ENCODE peak calls at places on chromosomes 5 and 9, in four cellular contexts. A is GM12892, Q is body of pancreas, C is transverse colon. W is an unnamed sample.

GRCh38 chr5:66987126-66987525 is 209.5 kb downstream of the CD180 start:
- DNase-seq in A (no peak), Q (no peak), C (no peak), W (no peak)

GRCh38 chr5:36692791-36693763 is 86.7 kb downstream of the SLC1A3 start:
- DNase-seq in A (peak), Q (peak), C (peak), W (peak)

GRCh38 chr9:69066955-69067354 is 31.4 kb downstream of the FXN start:
- DNase-seq in A (no peak), Q (no peak), C (no peak), W (no peak)

GRCh38 chr5:78514427-78515345 is 133.9 kb downstream of the LHFPL2 start:
- DNase-seq in A (no peak), Q (no peak), C (peak), W (no peak)

GRCh38 chr9:75891277-75892167 is 1.0 kb downstream of the PCSK5 start:
- DNase-seq in A (no peak), Q (peak), C (peak), W (no peak)

GRCh38 chr5:62376064-62376463 is 27.6 kb downstream of the DIMT1 start:
- DNase-seq in A (no peak), Q (no peak), C (no peak), W (peak)

GRCh38 chr9:38109601-38110000 is 40.6 kb upstream of the SHB start:
- DNase-seq in A (no peak), Q (no peak), C (no peak), W (no peak)

GRCh38 chr9:134495881-134496412 is 145.7 kb upstream of the COL5A1 start:
- DNase-seq in A (no peak), Q (no peak), C (peak), W (no peak)

GRCh38 chr9:99050292-99050911 is 54.5 kb upstream of the TGFBR1 start:
- DNase-seq in A (no peak), Q (no peak), C (no peak), W (no peak)

GRCh38 chr5:36373527-36374086 is 71.9 kb upstream of the RANBP3L start:
- DNase-seq in A (no peak), Q (peak), C (peak), W (peak)

GRCh38 chr5:172556971-172557461 is 84.0 kb upstream of the NEURL1B start:
- DNase-seq in A (no peak), Q (peak), C (peak), W (no peak)

GRCh38 chr5:57304931-57305330 is 131.1 kb downstream of the GPBP1 start:
- DNase-seq in A (no peak), Q (no peak), C (no peak), W (no peak)

GRCh38 chr9:110192531-110193326 is 15.2 kb downstream of the C9orf152 start:
- DNase-seq in A (no peak), Q (no peak), C (no peak), W (no peak)

GRCh38 chr9:76394896-76395244 is 644 bp upstream of the RFK start:
- DNase-seq in A (peak), Q (peak), C (peak), W (peak)

GRCh38 chr9:121459513-121459912 is 40.1 kb downstream of the GGTA1 start:
- DNase-seq in A (no peak), Q (no peak), C (no peak), W (no peak)

GRCh38 chr9:16318516-16319060 is 551.9 kb downstream of the BNC2 start:
- DNase-seq in A (no peak), Q (no peak), C (no peak), W (no peak)

GRCh38 chr9:80448996-80449395 is 877.2 kb downstream of the TLE4 start:
- DNase-seq in A (no peak), Q (no peak), C (no peak), W (no peak)

GRCh38 chr5:9265391-9266287 is 280.2 kb downstream of the SEMA5A start:
- DNase-seq in A (no peak), Q (no peak), C (no peak), W (no peak)

GRCh38 chr5:122499617-122500016 is 187.6 kb downstream of the SNCAIP start:
- DNase-seq in A (no peak), Q (no peak), C (no peak), W (no peak)

GRCh38 chr9:69809304-69809863 is 11.2 kb upstream of the CFAP95 start:
- DNase-seq in A (no peak), Q (no peak), C (no peak), W (peak)

GRCh38 chr9:106753155-106753671 is 109.8 kb upstream of the ZNF462 start:
- DNase-seq in A (peak), Q (no peak), C (no peak), W (no peak)

DNA sequence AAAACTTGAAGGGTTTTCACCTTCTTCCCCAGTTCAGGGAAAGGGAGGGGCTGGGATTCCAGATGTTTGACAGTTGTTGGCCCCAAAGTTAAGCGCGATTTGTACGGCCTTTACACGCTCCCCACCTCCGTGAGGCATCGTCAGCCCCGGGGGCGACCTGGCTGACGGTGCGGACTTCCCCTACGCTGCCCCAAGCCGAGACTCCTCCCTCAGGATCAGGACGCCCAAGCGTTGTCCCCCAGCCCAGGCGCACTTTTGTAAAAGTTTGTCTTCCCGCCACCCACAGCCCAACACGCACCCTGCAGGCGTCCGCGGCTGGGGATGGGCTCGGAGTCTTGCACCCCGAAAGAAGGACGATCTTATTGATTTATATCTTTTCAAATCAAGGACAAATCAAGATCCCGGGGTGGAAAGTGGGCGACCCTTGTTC is 713 bp downstream of the MOB3B start:
- DNase-seq in A (peak), Q (peak), C (peak), W (peak)
- TF ChIP-seq POLR2A in A (no peak), Q (no peak), C (no peak), W (no peak)

GRCh38 chr9:74331607-74332006 is 165.5 kb upstream of the RORB start:
- DNase-seq in A (no peak), Q (no peak), C (no peak), W (no peak)
- TF ChIP-seq POLR2A in A (no peak), Q (no peak), C (no peak), W (no peak)

DNA sequence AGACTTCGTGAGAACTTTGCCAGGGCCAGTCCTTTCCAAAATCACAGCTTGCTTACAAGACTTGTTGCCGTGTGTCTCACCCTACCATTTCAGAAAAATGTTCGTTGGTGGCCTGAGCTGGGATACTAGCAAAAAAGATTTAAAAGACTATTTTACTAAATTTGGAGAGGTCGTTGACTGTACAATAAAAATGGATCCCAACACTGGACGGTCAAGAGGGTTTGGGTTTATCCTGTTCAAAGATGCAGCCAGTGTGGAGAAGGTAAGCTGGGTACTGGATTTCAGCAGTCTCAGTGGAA is 1.4 kb downstream of the HNRNPAB start:
- DNase-seq in A (no peak), Q (no peak), C (no peak), W (no peak)
- TF ChIP-seq POLR2A in A (no peak), Q (no peak), C (no peak), W (no peak)

GRCh38 chr5:10726913-10727517 is 34.0 kb downstream of the DAP start:
- DNase-seq in A (no peak), Q (no peak), C (no peak), W (no peak)

GRCh38 chr5:10724799-10725507 is 36.1 kb downstream of the DAP start:
- DNase-seq in A (no peak), Q (peak), C (peak), W (no peak)

GRCh38 chr5:10728679-10729078 is 32.4 kb downstream of the DAP start:
- DNase-seq in A (no peak), Q (no peak), C (no peak), W (no peak)

GRCh38 chr5:10725636-10726035 is 35.4 kb downstream of the DAP start:
- DNase-seq in A (no peak), Q (no peak), C (no peak), W (no peak)

DNA sequence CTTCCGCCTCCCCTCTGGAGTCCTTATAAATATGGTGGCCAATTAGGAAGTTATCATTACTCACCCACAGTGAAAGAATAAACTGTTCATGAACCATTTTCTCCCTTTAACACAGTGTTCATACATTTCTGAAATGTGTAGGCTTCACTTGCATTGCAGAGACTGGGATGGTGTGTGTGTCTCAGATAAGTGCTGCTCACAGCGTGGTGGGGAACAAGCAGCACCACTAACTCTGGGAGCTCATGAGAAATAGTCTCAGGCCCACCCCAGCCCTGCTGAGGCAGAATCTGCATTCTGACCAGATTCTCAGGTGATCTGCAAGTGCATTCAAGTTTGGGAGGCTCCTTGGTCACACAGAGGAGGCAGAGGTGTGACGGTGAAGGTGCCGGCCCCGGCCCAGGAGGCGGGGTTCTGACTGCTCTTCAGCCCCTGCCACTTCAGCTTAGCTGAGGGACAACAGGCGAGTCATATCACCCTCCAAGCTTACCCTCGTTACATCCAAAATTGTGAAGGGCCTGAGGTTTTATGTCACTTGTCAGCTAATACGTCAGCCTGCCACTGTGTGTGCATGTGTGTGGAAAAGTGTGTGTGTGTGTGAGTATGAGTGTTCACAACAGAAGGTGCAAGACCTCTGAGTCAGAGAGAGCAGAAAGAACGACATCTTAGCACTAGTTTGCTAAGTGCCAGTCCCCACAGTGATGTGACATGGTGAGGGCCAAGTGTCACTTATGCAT is 34.7 kb downstream of the DAP start:
- DNase-seq in A (no peak), Q (no peak), C (no peak), W (no peak)
- TF ChIP-seq POLR2A in A (no peak), Q (no peak), C (no peak), W (no peak)

DNA sequence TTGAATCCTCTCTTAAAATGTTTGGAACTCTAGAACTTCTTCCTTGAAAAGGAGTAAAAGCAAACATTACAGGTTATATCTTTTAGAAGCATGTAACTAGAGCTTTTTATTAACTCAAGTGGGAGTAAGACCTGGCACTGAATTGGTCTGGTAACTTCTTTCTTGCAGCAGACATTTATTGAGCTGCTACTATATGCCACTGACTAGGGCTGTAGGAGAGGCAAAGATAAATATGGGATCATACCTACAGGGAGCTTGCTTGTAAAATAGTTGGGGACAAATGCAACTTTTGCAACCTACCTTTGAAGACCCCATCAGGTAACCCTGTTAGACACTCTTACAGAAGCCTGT is 231.9 kb upstream of the TUT7 start:
- DNase-seq in A (no peak), Q (no peak), C (no peak), W (no peak)
- TF ChIP-seq POLR2A in A (no peak), Q (no peak), C (no peak), W (no peak)

GRCh38 chr5:135365281-135365680 is 33.8 kb downstream of the MACROH2A1 start:
- DNase-seq in A (no peak), Q (no peak), C (no peak), W (no peak)
- TF ChIP-seq POLR2A in A (no peak), Q (no peak), C (no peak), W (no peak)